ENCODE peak calls at places on chromosomes 11 and 22, in nine cellular contexts. W is fibroblast of mammary gland, R is fibroblast of villous mesenchyme, Z is pancreas, G is progenitor cell of endocrine pancreas, Y is suprapubic skin, J is AG10803, D is cardiac fibroblast, M is right lobe of liver. U is an unnamed sample.

GRCh38 chr11:66328036-66328306 is 8.3 kb downstream of the RIN1 start:
- DNase-seq in W (no peak), R (no peak), Z (no peak), G (no peak), Y (no peak), J (no peak), D (no peak), M (no peak), U (no peak)

GRCh38 chr11:63599211-63600122 is 14.8 kb downstream of the PLAAT3 start:
- DNase-seq in W (peak; percentile 88), R (peak; percentile 32), Z (peak; percentile 6), G (no peak), Y (no peak), J (peak; percentile 78), D (peak; percentile 94), M (no peak), U (no peak)

GRCh38 chr11:10122337-10123197 is 171.5 kb downstream of the SBF2 start:
- DNase-seq in W (peak; percentile 43), R (no peak), Z (no peak), G (no peak), Y (no peak), J (peak; percentile 49), D (peak; percentile 67), M (no peak), U (no peak)

GRCh38 chr11:78961186-78961782 is 386.6 kb upstream of the NARS2 start:
- DNase-seq in W (peak; percentile 31), R (peak; percentile 23), Z (no peak), G (no peak), Y (no peak), J (peak; percentile 29), D (peak; percentile 47), M (no peak), U (peak; percentile 57)

GRCh38 chr11:104645276-104646018 is 252.8 kb downstream of the CASP12 start:
- DNase-seq in W (no peak), R (no peak), Z (no peak), G (no peak), Y (no peak), J (no peak), D (no peak), M (no peak), U (no peak)

GRCh38 chr11:69040581-69041260 is 8.0 kb upstream of the TPCN2 start:
- DNase-seq in W (peak; percentile 93), R (peak; percentile 69), Z (no peak), G (no peak), Y (no peak), J (peak; percentile 88), D (peak; percentile 57), M (no peak), U (no peak)

GRCh38 chr11:101566626-101567025 is 17.2 kb downstream of the TRPC6 start:
- DNase-seq in W (no peak), R (no peak), Z (no peak), G (no peak), Y (no peak), J (no peak), D (no peak), M (no peak), U (no peak)

GRCh38 chr11:86931965-86932332 is 23.2 kb downstream of the FZD4 start:
- DNase-seq in W (peak; percentile 79), R (no peak), Z (no peak), G (no peak), Y (no peak), J (no peak), D (peak; percentile 75), M (no peak), U (no peak)

GRCh38 chr11:10807629-10808552 is 835 bp downstream of the EIF4G2 start:
- DNase-seq in W (peak; percentile 38), R (peak; percentile 68), Z (peak; percentile 55), G (peak; percentile 29), Y (peak; percentile 85), J (peak; percentile 60), D (peak; percentile 54), M (peak; percentile 78), U (no peak)

GRCh38 chr22:29715240-29715639 is 4.6 kb upstream of the CABP7 start:
- DNase-seq in W (no peak), R (no peak), Z (no peak), G (no peak), Y (no peak), J (no peak), D (no peak), M (no peak), U (no peak)

GRCh38 chr11:102426570-102426969 is 26.0 kb downstream of the TMEM123 start:
- DNase-seq in W (no peak), R (no peak), Z (no peak), G (no peak), Y (no peak), J (no peak), D (no peak), M (no peak), U (no peak)

GRCh38 chr22:30023099-30023498 is 57.2 kb upstream of the HORMAD2 start:
- DNase-seq in W (peak; percentile 28), R (no peak), Z (no peak), G (no peak), Y (no peak), J (no peak), D (no peak), M (no peak), U (no peak)

GRCh38 chr22:36221799-36222751 is 17.3 kb downstream of the APOL2 start:
- DNase-seq in W (peak; percentile 46), R (no peak), Z (no peak), G (peak; percentile 52), Y (no peak), J (no peak), D (peak; percentile 52), M (no peak), U (peak; percentile 15)

GRCh38 chr11:61120865-61121831 is 18.9 kb downstream of the CD5 start:
- DNase-seq in W (peak; percentile 12), R (no peak), Z (no peak), G (no peak), Y (no peak), J (peak; percentile 15), D (peak; percentile 16), M (no peak), U (no peak)

GRCh38 chr11:102111011-102111786 is 952 bp downstream of the YAP1 start:
- DNase-seq in W (peak; percentile 69), R (peak; percentile 89), Z (peak; percentile 76), G (peak; percentile 85), Y (peak; percentile 88), J (peak; percentile 80), D (peak; percentile 83), M (peak; percentile 82), U (peak; percentile 90)

GRCh38 chr11:45804806-45805304 is at the start of gene SLC35C1:
- DNase-seq in W (peak; percentile 88), R (peak; percentile 95), Z (peak; percentile 97), G (peak; percentile 95), Y (peak; percentile 98), J (peak; percentile 93), D (peak; percentile 95), M (peak; percentile 99), U (peak; percentile 86)
- TF ChIP-seq CTCF in W (no peak), R (no peak), Z (no peak), G (no peak), Y (no peak), J (peak; percentile 13), D (peak; percentile 1), M (peak; percentile 20), U (no peak)

DNA sequence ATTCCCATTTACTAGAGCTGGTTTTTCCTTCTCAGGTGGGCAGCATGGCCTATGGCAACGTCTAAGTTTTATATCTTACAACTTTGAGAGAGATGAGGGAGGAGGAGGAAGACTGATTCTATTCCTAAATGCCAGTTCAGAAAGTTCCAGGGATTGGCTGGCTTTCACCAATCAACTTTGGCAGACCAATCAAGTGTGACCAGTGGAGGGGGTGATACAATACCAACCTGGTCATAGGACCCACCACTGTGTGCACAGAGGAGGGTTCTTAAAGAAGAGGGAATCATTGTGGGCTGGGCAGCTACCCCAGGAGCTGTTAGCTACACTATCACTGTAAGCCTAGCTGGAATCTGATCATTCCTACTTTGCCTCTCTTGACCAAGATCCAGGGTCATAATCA is 8.1 kb downstream of the DIXDC1 start:
- DNase-seq in W (peak; percentile 54), R (no peak), Z (no peak), G (no peak), Y (no peak), J (no peak), D (no peak), M (no peak), U (no peak)
- TF ChIP-seq CTCF in W (no peak), R (no peak), Z (no peak), G (no peak), Y (no peak), J (no peak), D (no peak), M (no peak), U (no peak)

GRCh38 chr11:8352852-8353505 is 89.3 kb upstream of the LMO1 start:
- DNase-seq in W (peak; percentile 14), R (no peak), Z (no peak), G (no peak), Y (no peak), J (no peak), D (no peak), M (peak; percentile 39), U (no peak)

GRCh38 chr11:8355418-8355742 is 91.7 kb upstream of the LMO1 start:
- DNase-seq in W (no peak), R (no peak), Z (no peak), G (no peak), Y (no peak), J (no peak), D (no peak), M (no peak), U (no peak)

GRCh38 chr11:8356216-8356615 is 92.5 kb upstream of the LMO1 start:
- DNase-seq in W (no peak), R (no peak), Z (no peak), G (no peak), Y (no peak), J (no peak), D (no peak), M (no peak), U (no peak)

GRCh38 chr11:8356731-8357504 is 93.2 kb upstream of the LMO1 start:
- DNase-seq in W (peak; percentile 15), R (peak; percentile 7), Z (no peak), G (no peak), Y (no peak), J (no peak), D (no peak), M (peak; percentile 50), U (no peak)

DNA sequence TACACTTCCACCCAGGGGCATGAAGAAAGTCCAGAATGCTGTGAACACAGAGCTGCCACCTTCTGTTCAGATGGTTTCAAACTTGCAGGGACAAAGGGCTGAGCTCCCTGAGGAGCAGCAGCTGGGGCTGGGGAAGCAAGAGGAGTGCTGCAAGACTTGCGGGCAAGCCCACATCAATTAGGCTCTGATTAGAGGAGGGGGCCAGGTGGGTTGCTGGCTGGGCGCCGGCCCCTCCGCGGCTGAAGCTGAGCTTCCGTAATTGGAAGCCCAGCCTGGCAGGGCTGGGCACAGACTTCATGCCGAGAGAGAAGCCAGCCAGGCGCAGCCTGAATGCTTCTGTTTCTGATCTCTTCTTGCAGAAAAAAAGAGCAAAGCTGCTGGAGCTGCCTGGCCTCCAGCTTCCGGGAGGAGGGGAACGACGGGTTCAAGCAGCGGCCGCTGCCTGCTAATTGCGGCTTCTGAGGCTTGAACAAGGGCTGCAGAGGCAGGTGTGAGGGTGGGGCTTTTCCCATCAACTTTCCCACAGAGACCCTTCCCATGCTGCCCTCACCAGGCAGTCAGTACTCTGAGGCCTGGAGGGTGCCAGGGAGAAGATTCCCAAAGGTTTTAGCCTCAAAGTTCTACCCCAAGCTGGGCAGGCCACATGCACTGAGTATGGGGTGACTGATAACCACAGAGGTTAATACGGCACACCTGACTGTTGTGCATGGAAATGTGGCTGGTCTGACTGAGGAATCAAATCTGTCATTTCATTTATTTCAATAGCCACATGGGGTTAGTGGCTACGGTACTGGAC is 91.1 kb upstream of the LMO1 start:
- DNase-seq in W (no peak), R (no peak), Z (no peak), G (no peak), Y (no peak), J (no peak), D (no peak), M (peak; percentile 34), U (no peak)
- TF ChIP-seq CTCF in W (no peak), R (no peak), Z (no peak), G (no peak), Y (no peak), J (no peak), D (no peak), M (no peak), U (no peak)

GRCh38 chr11:64688534-64688982 is 34.4 kb downstream of the NRXN2 start:
- DNase-seq in W (peak; percentile 81), R (peak; percentile 87), Z (peak; percentile 80), G (peak; percentile 93), Y (peak; percentile 91), J (peak; percentile 75), D (peak; percentile 87), M (peak; percentile 87), U (peak; percentile 99)
- TF ChIP-seq CTCF in W (peak; percentile 80), R (peak; percentile 91), Z (peak; percentile 89), G (peak; percentile 98), Y (peak; percentile 89), J (peak; percentile 75), D (peak; percentile 91), M (peak; percentile 91), U (peak; percentile 98)

U was measured in H1.